ENCODE peak calls at places on chromosomes 1 and 21, in four cellular contexts. One of them, this sample, is unnamed.

GRCh38 chr1:20386682-20387081 is 96.0 kb downstream of the VWA5B1 start:
- DNase-seq in effector memory CD4-positive, alpha-beta T cell: no peak
- DNase-seq in AG09319: no peak
- DNase-seq in left colon: no peak
- DNase-seq in this sample: no peak

GRCh38 chr1:118862755-118863154 is 125.4 kb downstream of the TBX15 start:
- DNase-seq in AG09319: no peak
- DNase-seq in effector memory CD4-positive, alpha-beta T cell: no peak
- DNase-seq in left colon: no peak
- DNase-seq in this sample: no peak

GRCh38 chr1:89112871-89113613 is 12.9 kb downstream of the GBP2 start:
- DNase-seq in left colon: no peak
- DNase-seq in effector memory CD4-positive, alpha-beta T cell: no peak
- DNase-seq in AG09319: no peak
- DNase-seq in this sample: no peak

GRCh38 chr21:34227386-34227852 is 136.4 kb upstream of the KCNE2 start:
- DNase-seq in AG09319: no peak
- DNase-seq in effector memory CD4-positive, alpha-beta T cell: no peak
- DNase-seq in left colon: no peak
- DNase-seq in this sample: no peak

GRCh38 chr1:51651552-51651942 is 34.7 kb downstream of the OSBPL9 start:
- DNase-seq in AG09319: no peak
- DNase-seq in left colon: no peak
- DNase-seq in effector memory CD4-positive, alpha-beta T cell: no peak
- DNase-seq in this sample: no peak

GRCh38 chr1:31373897-31374486 is 1.1 kb upstream of the FABP3 start:
- DNase-seq in effector memory CD4-positive, alpha-beta T cell: no peak
- DNase-seq in AG09319: no peak
- DNase-seq in left colon: no peak
- DNase-seq in this sample: no peak

GRCh38 chr1:61887921-61888564 is 145.8 kb downstream of the PATJ start:
- DNase-seq in left colon: no peak
- DNase-seq in AG09319: no peak
- DNase-seq in effector memory CD4-positive, alpha-beta T cell: no peak
- DNase-seq in this sample: peak

GRCh38 chr1:20399606-20400180 is 86.3 kb downstream of the CAMK2N1 start:
- DNase-seq in effector memory CD4-positive, alpha-beta T cell: no peak
- DNase-seq in AG09319: no peak
- DNase-seq in left colon: no peak
- DNase-seq in this sample: no peak

GRCh38 chr1:119816407-119816806 is 5.1 kb upstream of the REG4 start:
- DNase-seq in left colon: peak
- DNase-seq in AG09319: no peak
- DNase-seq in effector memory CD4-positive, alpha-beta T cell: no peak
- DNase-seq in this sample: no peak

GRCh38 chr1:45884700-45885099 is 81.3 kb downstream of the MAST2 start:
- DNase-seq in left colon: no peak
- DNase-seq in effector memory CD4-positive, alpha-beta T cell: no peak
- DNase-seq in AG09319: no peak
- DNase-seq in this sample: no peak

GRCh38 chr1:84892657-84893618 is at the start of gene LPAR3:
- DNase-seq in effector memory CD4-positive, alpha-beta T cell: no peak
- DNase-seq in AG09319: no peak
- DNase-seq in left colon: peak
- DNase-seq in this sample: peak

GRCh38 chr1:13965770-13966398 is 265.9 kb downstream of the PRDM2 start:
- DNase-seq in left colon: peak
- DNase-seq in AG09319: no peak
- DNase-seq in effector memory CD4-positive, alpha-beta T cell: no peak
- DNase-seq in this sample: peak

GRCh38 chr1:77282866-77283539 is 1.2 kb downstream of the AK5 start:
- DNase-seq in effector memory CD4-positive, alpha-beta T cell: no peak
- DNase-seq in AG09319: no peak
- DNase-seq in left colon: no peak
- DNase-seq in this sample: no peak

GRCh38 chr1:4020411-4020810 is 120.3 kb upstream of the C1orf174 start:
- DNase-seq in effector memory CD4-positive, alpha-beta T cell: no peak
- DNase-seq in AG09319: no peak
- DNase-seq in left colon: no peak
- DNase-seq in this sample: no peak

GRCh38 chr1:55204997-55205396 is 10.2 kb downstream of the USP24 start:
- DNase-seq in effector memory CD4-positive, alpha-beta T cell: no peak
- DNase-seq in AG09319: no peak
- DNase-seq in left colon: no peak
- DNase-seq in this sample: no peak

GRCh38 chr1:202017385-202018225 is 7.2 kb downstream of the ELF3 start:
- DNase-seq in left colon: peak
- DNase-seq in AG09319: no peak
- DNase-seq in effector memory CD4-positive, alpha-beta T cell: no peak
- DNase-seq in this sample: no peak

GRCh38 chr1:88302843-88303486 is 381.1 kb upstream of the PKN2 start:
- DNase-seq in left colon: no peak
- DNase-seq in effector memory CD4-positive, alpha-beta T cell: no peak
- DNase-seq in AG09319: peak
- DNase-seq in this sample: no peak

GRCh38 chr1:155081472-155082300 is 3.0 kb downstream of the EFNA3 start:
- DNase-seq in left colon: no peak
- DNase-seq in AG09319: no peak
- DNase-seq in effector memory CD4-positive, alpha-beta T cell: no peak
- DNase-seq in this sample: no peak

GRCh38 chr21:32147041-32147440 is 131.8 kb downstream of the MIS18A start:
- DNase-seq in AG09319: no peak
- DNase-seq in effector memory CD4-positive, alpha-beta T cell: no peak
- DNase-seq in left colon: no peak
- DNase-seq in this sample: no peak

GRCh38 chr1:4108741-4109625 is 208.9 kb upstream of the C1orf174 start:
- DNase-seq in AG09319: no peak
- DNase-seq in effector memory CD4-positive, alpha-beta T cell: no peak
- DNase-seq in left colon: no peak
- DNase-seq in this sample: no peak

GRCh38 chr1:183588827-183589226 is 1.4 kb downstream of the NCF2 start:
- DNase-seq in left colon: peak
- DNase-seq in effector memory CD4-positive, alpha-beta T cell: no peak
- DNase-seq in AG09319: no peak
- DNase-seq in this sample: no peak

GRCh38 chr1:17564458-17565393 is 25.2 kb downstream of the ARHGEF10L start:
- DNase-seq in effector memory CD4-positive, alpha-beta T cell: no peak
- DNase-seq in left colon: peak
- DNase-seq in AG09319: no peak
- DNase-seq in this sample: no peak

GRCh38 chr1:176820292-176821056 is 344.0 kb downstream of the ASTN1 start:
- DNase-seq in effector memory CD4-positive, alpha-beta T cell: no peak
- DNase-seq in left colon: no peak
- DNase-seq in AG09319: no peak
- DNase-seq in this sample: no peak

GRCh38 chr21:17989780-17990179 is 170.6 kb upstream of the C21orf91 start:
- DNase-seq in effector memory CD4-positive, alpha-beta T cell: no peak
- DNase-seq in left colon: no peak
- DNase-seq in AG09319: no peak
- DNase-seq in this sample: no peak

GRCh38 chr21:44724166-44724565 is 12.8 kb upstream of the TSPEAR start:
- DNase-seq in effector memory CD4-positive, alpha-beta T cell: no peak
- DNase-seq in AG09319: no peak
- DNase-seq in left colon: no peak
- DNase-seq in this sample: no peak

GRCh38 chr1:11790880-11791715 is 14.7 kb downstream of the MTHFR start:
- DNase-seq in AG09319: peak
- DNase-seq in left colon: peak
- DNase-seq in effector memory CD4-positive, alpha-beta T cell: no peak
- DNase-seq in this sample: peak

GRCh38 chr1:92572520-92572919 is 85.8 kb upstream of the GFI1 start:
- DNase-seq in AG09319: no peak
- DNase-seq in effector memory CD4-positive, alpha-beta T cell: no peak
- DNase-seq in left colon: no peak
- DNase-seq in this sample: no peak

GRCh38 chr1:215002471-215002870 is 80.1 kb upstream of the KCNK2 start:
- DNase-seq in effector memory CD4-positive, alpha-beta T cell: no peak
- DNase-seq in left colon: no peak
- DNase-seq in AG09319: peak
- DNase-seq in this sample: no peak

GRCh38 chr1:78348526-78349284 is 142.1 kb upstream of the PTGFR start:
- DNase-seq in left colon: no peak
- DNase-seq in effector memory CD4-positive, alpha-beta T cell: no peak
- DNase-seq in AG09319: no peak
- DNase-seq in this sample: no peak

GRCh38 chr1:77036560-77036959 is 169.3 kb downstream of the ST6GALNAC5 start:
- DNase-seq in AG09319: no peak
- DNase-seq in left colon: no peak
- DNase-seq in effector memory CD4-positive, alpha-beta T cell: no peak
- DNase-seq in this sample: no peak